ENCODE peak calls at places on chromosomes 3 and 15, in nine cellular contexts. F is stimulated activated CD4-positive, alpha-beta T cell treated with anti-CD3 and anti-CD28 coated beads, Interleukin-4, amount 100 ng/mL, for 48 hours; S is activated naive CD8-positive, alpha-beta T cell treated with anti-CD3 and anti-CD28 coated beads for 36 hours; L is AG20443; Q is effector CD4-positive, alpha-beta T cell; Y is ovary; W is nucleus accumbens; T is sciatic nerve; M is dorsolateral prefrontal cortex. I is an unnamed sample.

GRCh38 chr15:20341901-20342605 is 199.5 kb downstream of the GOLGA6L6 start:
- DNase-seq in W (no peak), S (no peak), T (peak), Y (peak), L (peak), Q (no peak), M (peak), F (no peak), I (no peak)

GRCh38 chr3:56357266-56357665 is 111.0 kb downstream of the ERC2 start:
- DNase-seq in T (no peak), Q (no peak), S (no peak), F (no peak), Y (no peak), M (no peak), W (no peak), L (no peak), I (no peak)

GRCh38 chr3:42489937-42490227 is 12.6 kb upstream of the VIPR1 start:
- DNase-seq in F (no peak), S (no peak), L (no peak), M (no peak), Y (no peak), W (no peak), Q (no peak), T (no peak), I (no peak)

GRCh38 chr3:119562307-119562961 is 3.0 kb upstream of the CD80 start:
- DNase-seq in S (peak), T (no peak), Y (no peak), M (no peak), F (no peak), W (no peak), L (no peak), Q (peak), I (no peak)

GRCh38 chr3:85068911-85069310 is 110.1 kb downstream of the CADM2 start:
- DNase-seq in T (no peak), M (no peak), L (no peak), W (no peak), S (no peak), Q (no peak), F (no peak), Y (no peak), I (no peak)

GRCh38 chr3:11739712-11740111 is 96.0 kb upstream of the VGLL4 start:
- DNase-seq in S (no peak), F (no peak), Q (no peak), Y (peak), L (no peak), W (no peak), M (peak), T (peak), I (no peak)

GRCh38 chr3:146209371-146209770 is 41.5 kb downstream of the PLSCR4 start:
- DNase-seq in T (no peak), M (no peak), Q (no peak), W (no peak), L (no peak), S (no peak), F (no peak), Y (no peak), I (no peak)

GRCh38 chr3:149705416-149705815 is 46.9 kb downstream of the COMMD2 start:
- DNase-seq in Q (no peak), W (no peak), S (no peak), M (no peak), F (no peak), L (no peak), Y (no peak), T (no peak), I (no peak)

GRCh38 chr15:90412356-90413194 is 24.5 kb downstream of the IQGAP1 start:
- DNase-seq in Q (no peak), M (no peak), S (no peak), T (no peak), L (peak), F (no peak), W (no peak), Y (no peak), I (peak)

GRCh38 chr3:52710512-52710911 is 4.6 kb downstream of the SPCS1 start:
- DNase-seq in L (no peak), S (no peak), W (no peak), T (no peak), Q (no peak), F (no peak), M (no peak), Y (no peak), I (no peak)

GRCh38 chr3:46314517-46314916 is 39.4 kb upstream of the CCR2 start:
- DNase-seq in Q (no peak), T (no peak), W (no peak), F (no peak), Y (no peak), S (no peak), L (no peak), M (no peak), I (no peak)

GRCh38 chr15:81312790-81313543 is 11.0 kb downstream of the STARD5 start:
- DNase-seq in M (peak), W (peak), L (peak), F (no peak), S (no peak), Q (no peak), Y (peak), T (peak), I (peak)

GRCh38 chr3:14876942-14877341 is 58.2 kb downstream of the FGD5 start:
- DNase-seq in W (no peak), Y (no peak), M (no peak), Q (no peak), L (peak), T (peak), F (no peak), S (no peak), I (no peak)

GRCh38 chr15:59501531-59502113 is 63.6 kb downstream of the FAM81A start:
- DNase-seq in Q (no peak), F (no peak), L (peak), M (no peak), W (no peak), T (no peak), Y (no peak), S (peak), I (peak)

I was measured in HFFc6.